ENCODE peak calls at places on chromosomes 13 and 19, in five cellular contexts. F is esophagus squamous epithelium, J is Peyer's patch, W is iPS DF 6.9, Q is psoas muscle. P is an unnamed sample. For H3K27me3 and H3K4me1, the result is how much of the 10 kb centered on the place peaks cover.

GRCh38 chr19:35901055-35901644 is 810 bp upstream of the NFKBID start:
- DNase-seq in F (no peak), Q (no peak), J (no peak), W (no peak), P (no peak)

GRCh38 chr19:12913871-12914690 is 5.0 kb downstream of the SYCE2 start:
- DNase-seq in F (no peak), J (no peak), W (no peak), Q (no peak), P (peak)

GRCh38 chr13:77868717-77869116 is 49.9 kb downstream of the EDNRB start:
- DNase-seq in W (no peak), F (no peak), J (no peak), Q (no peak), P (no peak)

GRCh38 chr19:57088125-57088524 is 31.7 kb upstream of the USP29 start:
- DNase-seq in Q (no peak), F (no peak), J (no peak), W (no peak), P (no peak)

GRCh38 chr19:10718205-10719196 is 622 bp downstream of the DNM2 start:
- DNase-seq in J (peak), W (no peak), F (no peak), Q (peak), P (peak)

GRCh38 chr19:33376423-33376822 is 2.9 kb downstream of the CEBPG start:
- DNase-seq in W (no peak), J (peak), Q (peak), F (no peak), P (peak)

GRCh38 chr13:93789058-93789457 is 562.5 kb downstream of the GPC6 start:
- DNase-seq in W (no peak), Q (no peak), F (no peak), J (no peak), P (no peak)

GRCh38 chr13:110211735-110212134 is 95.2 kb downstream of the COL4A1 start:
- DNase-seq in J (no peak), Q (no peak), F (no peak), W (no peak), P (no peak)

GRCh38 chr13:45337395-45337794 is 3.6 kb downstream of the TPT1 start:
- DNase-seq in J (no peak), Q (no peak), F (no peak), W (no peak), P (no peak)

GRCh38 chr13:45337803-45338202 is 3.2 kb downstream of the TPT1 start:
- DNase-seq in Q (no peak), J (no peak), W (no peak), F (no peak), P (no peak)

GRCh38 chr13:45333973-45334922 is 6.7 kb downstream of the TPT1 start:
- DNase-seq in Q (no peak), J (no peak), W (no peak), F (no peak), P (peak)

GRCh38 chr13:45335397-45336024 is 5.5 kb downstream of the TPT1 start:
- DNase-seq in Q (no peak), W (no peak), F (no peak), J (no peak), P (peak)

DNA sequence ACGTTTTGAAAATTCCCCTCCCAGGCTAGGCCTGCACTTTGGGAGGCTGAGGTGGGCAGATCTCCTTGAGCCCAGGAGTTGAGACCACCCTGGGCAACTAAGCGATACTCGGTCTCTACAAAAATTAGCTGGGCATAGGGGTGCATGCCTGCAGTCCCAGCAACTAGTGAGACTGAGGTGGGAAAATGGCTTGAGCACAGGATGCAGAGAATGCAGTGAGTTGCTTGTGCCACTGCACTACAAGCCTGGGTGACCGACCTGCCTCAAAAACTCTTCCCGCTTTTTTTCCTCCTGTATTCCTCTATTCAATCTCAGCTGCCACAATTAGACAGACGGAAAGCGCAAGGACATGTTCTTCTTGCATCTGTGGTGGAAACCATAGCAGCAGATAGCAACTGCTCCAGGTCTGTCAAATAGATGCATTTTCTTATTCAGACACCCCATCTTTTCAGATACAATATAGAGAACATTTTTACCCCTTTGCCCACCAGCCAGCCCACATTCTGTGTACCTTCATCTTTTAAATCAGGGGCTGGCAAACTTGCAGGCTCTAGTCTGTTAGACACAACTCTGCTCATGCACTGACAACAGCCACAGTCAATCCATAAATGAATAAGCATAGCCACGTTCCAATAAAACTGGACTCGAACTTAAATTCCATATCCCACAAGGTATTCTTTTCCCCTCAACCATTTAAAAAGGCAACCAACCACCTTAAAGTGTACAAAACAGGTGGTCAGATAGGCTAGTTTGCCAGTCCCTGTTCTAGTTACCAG is 4.8 kb downstream of the TPT1 start:
- DNase-seq in F (no peak), Q (no peak), W (no peak), J (no peak), P (no peak)
- H3K4me3 ChIP-seq in F (no peak), Q (peak), W (no peak), J (no peak), P (no peak)

GRCh38 chr19:39032164-39032918 is at the start of gene FBXO27:
- DNase-seq in W (no peak), Q (no peak), J (no peak), F (no peak), P (peak)
- H3K27me3 ChIP-seq in W (under half), Q (under half), J (under half), F (under half), P (under half)

DNA sequence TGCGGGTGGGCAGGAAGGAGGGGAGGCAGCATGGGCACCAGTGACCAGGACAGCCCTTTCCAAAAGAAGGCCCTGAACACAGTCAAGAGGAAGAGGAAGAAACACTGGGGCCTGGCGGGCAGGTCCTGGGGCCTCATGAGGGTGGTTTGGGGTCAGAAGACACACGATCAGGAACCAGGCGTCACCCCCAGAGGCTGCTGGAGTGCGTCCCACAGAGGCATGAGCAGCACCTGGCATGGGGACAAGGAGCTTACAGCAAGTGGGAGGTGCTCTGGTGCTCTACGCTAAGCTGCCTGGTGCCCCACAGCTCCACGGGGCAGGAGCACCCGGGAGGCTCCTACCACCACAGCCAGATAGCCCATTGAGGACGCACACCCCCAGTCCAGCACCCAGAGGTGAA is 20.0 kb downstream of the ELL start:
- DNase-seq in W (no peak), J (peak), Q (peak), F (no peak), P (no peak)
- H3K4me1 ChIP-seq in W (under half), J (under half), Q (half or more), F (half or more), P (under half)

DNA sequence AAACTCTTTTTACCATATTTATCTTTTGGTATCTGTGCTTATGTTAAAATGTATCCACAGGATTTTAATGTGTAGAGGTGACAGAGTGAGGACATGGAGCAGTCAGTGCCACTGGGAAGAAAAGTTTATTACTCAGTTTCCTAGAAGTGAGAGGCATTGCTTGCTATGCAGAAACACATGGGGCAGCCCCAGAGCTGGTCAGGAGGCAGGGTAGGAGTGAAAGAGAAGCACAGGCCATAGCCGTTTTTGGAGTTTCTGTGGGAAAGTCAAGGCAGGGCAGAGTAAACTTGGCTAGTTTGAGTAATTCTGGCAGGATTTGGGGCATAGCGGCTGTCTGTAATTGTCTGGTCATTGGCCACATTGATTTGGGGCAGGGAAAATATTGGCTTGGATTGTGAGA is 370.9 kb downstream of the FGF9 start:
- DNase-seq in J (no peak), F (no peak), Q (no peak), W (no peak), P (no peak)
- H3K4me3 ChIP-seq in J (no peak), F (no peak), Q (no peak), W (no peak), P (no peak)

GRCh38 chr19:3039125-3039524 is 10.0 kb upstream of the TLE2 start:
- DNase-seq in F (no peak), Q (no peak), W (no peak), J (no peak), P (no peak)

GRCh38 chr19:3042545-3043267 is 13.6 kb upstream of the TLE2 start:
- DNase-seq in W (no peak), Q (no peak), J (no peak), F (no peak), P (no peak)

GRCh38 chr19:3041302-3041701 is 12.2 kb upstream of the TLE2 start:
- DNase-seq in J (peak), Q (no peak), F (no peak), W (no peak), P (no peak)

GRCh38 chr19:3039641-3040077 is 10.6 kb upstream of the TLE2 start:
- DNase-seq in Q (peak), F (no peak), J (peak), W (no peak), P (peak)

DNA sequence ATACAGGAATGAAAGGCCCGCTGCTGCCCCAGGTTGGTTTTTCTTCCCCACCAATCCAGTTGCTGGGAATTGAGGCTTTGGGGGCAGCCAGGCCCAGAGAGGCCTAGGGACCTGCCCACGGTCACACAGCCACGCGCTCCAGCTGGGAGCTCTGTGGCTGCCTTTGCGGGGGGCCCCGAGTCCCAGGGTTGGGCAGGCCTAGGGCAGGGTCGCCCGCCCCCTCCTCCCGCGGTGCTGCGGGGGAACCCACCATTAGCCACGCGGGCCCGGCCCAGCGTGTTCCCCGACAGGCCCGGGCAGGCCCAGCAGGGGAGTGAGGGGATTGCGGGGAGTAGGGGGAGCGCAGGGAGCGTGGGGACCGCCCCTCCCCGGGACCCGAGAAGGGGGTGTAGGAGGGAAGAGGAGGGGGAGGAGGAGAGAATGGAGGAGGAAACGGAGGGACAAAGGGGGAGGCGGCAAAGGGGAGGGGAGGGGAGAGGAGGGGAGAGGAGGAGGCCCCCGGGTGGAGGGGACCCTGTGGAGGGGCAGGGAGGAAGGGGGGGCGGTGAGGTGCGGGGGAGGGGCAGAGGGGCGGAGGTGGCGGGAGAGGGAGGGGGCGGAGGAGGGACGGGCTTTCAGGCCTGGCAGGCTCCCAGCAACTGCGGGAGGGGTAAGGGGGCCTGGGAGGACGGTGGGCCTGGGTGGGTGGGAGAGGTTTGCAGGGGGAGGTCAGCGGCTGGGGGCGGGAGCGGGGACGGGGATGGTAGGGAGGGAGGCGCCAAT is 12.9 kb upstream of the TLE2 start:
- DNase-seq in Q (no peak), W (no peak), F (no peak), J (no peak), P (no peak)
- H3K27me3 ChIP-seq in Q (under half), W (under half), F (under half), J (under half), P (under half)

GRCh38 chr19:2625434-2625833 is 77.1 kb downstream of the GNG7 start:
- DNase-seq in J (peak), W (no peak), Q (no peak), F (no peak), P (peak)

GRCh38 chr19:2628597-2628996 is 73.9 kb downstream of the GNG7 start:
- DNase-seq in W (no peak), J (no peak), Q (no peak), F (no peak), P (no peak)

GRCh38 chr19:2629491-2630351 is 72.8 kb downstream of the GNG7 start:
- DNase-seq in Q (peak), J (no peak), W (no peak), F (no peak), P (peak)

GRCh38 chr19:2627855-2628254 is 74.6 kb downstream of the GNG7 start:
- DNase-seq in F (no peak), J (no peak), W (no peak), Q (no peak), P (no peak)

DNA sequence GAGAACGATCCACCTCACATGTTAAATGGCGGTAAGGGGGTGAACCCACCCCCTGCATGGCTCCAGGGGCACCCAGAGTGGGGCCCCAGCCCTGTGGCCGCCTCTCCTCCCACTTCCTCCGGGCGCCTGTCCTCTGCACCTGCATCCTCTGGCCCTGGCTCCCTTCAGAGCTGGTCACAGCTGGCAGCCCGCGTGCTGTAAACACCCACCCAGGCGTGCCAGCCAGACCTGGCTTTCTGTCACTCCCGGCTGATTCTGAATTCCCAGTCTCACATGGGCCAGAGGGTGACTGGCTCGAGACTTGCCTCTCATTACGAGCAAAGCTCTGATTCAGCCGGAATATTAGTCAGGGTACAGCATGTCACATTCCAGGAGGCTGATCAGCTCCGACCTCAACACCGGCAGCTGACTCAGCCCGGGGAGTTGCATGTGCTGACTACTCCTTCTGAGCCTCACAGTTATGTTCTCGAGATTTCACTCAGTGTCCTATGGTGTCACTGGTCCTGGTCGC is 75.1 kb downstream of the GNG7 start:
- DNase-seq in F (peak), W (no peak), J (peak), Q (peak), P (peak)
- H3K4me1 ChIP-seq in F (half or more), W (under half), J (under half), Q (under half), P (under half)

GRCh38 chr13:28110414-28110813 is 10.0 kb upstream of the FLT3 start:
- DNase-seq in W (no peak), J (no peak), Q (no peak), F (no peak), P (no peak)
- H3K4me3 ChIP-seq in W (no peak), J (no peak), Q (no peak), F (no peak), P (no peak)

DNA sequence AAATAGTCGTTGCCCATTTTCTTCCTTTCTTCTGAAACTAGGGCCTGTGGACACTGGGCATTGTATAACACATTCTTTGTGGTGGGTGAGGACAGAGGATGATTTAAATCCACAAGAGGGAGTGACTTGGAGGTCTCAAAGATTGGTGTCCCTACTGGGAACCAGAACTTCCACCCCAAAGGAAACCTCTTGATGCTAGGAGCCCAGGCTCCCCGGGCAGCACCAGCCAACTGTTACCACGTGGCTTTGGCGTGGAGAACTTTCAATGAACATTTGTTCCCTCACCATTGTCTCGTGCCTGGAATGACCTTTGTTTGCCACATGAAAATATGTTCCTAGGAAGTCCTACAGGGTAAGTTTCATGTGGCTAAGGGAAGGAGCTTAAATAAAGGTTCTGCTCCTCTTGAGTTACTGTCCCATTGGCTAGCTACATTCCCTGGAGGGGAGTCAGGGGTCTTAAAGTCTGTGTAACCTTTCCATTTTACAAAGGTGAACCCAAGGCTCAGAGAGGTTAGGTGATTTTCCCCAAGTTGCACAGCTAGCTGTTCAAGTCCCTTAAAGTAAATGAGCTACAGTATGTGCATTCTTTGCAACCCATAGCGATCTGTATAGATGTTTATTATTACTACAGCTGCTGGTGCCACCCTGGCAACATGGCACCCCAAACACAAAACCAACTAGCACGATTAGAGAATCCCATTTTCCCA is 5.0 kb upstream of the CDX2 start:
- DNase-seq in Q (no peak), J (no peak), W (no peak), F (no peak), P (peak)
- H3K27me3 ChIP-seq in Q (half or more), J (under half), W (half or more), F (under half), P (under half)

DNA sequence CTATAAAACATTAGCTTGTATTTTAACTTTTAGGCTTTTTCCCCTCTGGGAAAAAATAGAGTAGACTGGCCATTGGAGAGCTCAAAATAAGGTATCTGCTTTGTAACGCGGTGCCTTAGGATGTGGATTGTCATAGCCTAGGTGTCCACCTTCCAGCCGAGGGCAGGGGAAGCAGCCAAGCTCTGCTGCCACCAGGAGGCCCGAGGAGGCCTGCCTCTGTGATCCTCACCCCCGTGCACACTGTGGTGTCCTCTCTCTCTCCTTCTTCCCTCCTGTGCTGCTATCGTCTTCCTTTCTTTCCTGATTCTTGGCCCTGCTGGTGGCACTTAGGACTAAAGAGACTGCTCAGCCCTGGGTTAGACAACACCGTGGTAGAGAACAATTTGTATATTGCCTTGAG is 11.3 kb downstream of the HNRNPM start:
- DNase-seq in J (no peak), Q (peak), W (no peak), F (no peak), P (no peak)
- H3K4me1 ChIP-seq in J (under half), Q (half or more), W (under half), F (half or more), P (under half)

DNA sequence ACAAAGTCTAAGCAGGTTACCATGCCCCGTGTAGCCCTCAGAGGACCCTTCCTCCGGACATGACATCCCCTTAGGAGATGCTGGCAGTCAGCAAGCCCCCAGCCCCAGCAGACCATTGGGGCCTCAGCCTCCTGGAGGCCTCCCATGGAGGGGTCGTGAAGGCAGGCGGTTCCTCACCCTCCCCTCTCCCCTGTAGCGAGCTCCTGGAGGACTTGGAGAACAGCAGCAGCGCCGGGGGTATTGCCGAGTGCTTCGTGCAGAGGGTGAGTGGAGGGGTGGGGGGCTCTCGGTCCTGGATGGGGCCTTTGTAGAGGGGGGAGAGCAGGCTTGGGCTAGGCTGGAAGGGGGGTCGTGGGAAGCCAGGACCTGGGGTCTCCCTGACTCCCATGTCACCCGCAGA is 3.7 kb downstream of the PLEKHG2 start:
- DNase-seq in Q (no peak), J (no peak), F (no peak), W (no peak), P (no peak)
- H3K4me3 ChIP-seq in Q (no peak), J (no peak), F (no peak), W (no peak), P (no peak)